ENCODE peak calls at places on chromosomes 6 and 20, in seven cellular contexts. F is adrenal gland; T is cardiac muscle cell; M is CD8-positive, alpha-beta T cell; J is tibial artery; L is PC-3; Q is suprapubic skin. O is an unnamed sample. For H3K27me3, the result is how much of the 10 kb centered on the place peaks cover.

GRCh38 chr20:3082306-3082951 is 2.1 kb downstream of the AVP start:
- DNase-seq in Q (no peak), F (peak), L (no peak), T (peak), M (no peak), J (no peak), O (no peak)

GRCh38 chr20:18537651-18538050 is 29.6 kb upstream of the SMIM26 start:
- DNase-seq in J (no peak), M (no peak), Q (no peak), T (peak), F (no peak), L (peak), O (no peak)

GRCh38 chr6:3915076-3915791 is 66.1 kb downstream of the FAM50B start:
- DNase-seq in T (no peak), L (no peak), Q (no peak), M (peak), J (no peak), F (no peak), O (no peak)

GRCh38 chr20:62126141-62126540 is 3.9 kb downstream of the LSM14B start:
- DNase-seq in Q (no peak), L (no peak), M (no peak), T (no peak), F (no peak), J (no peak), O (no peak)

GRCh38 chr6:128238248-128238647 is 282.2 kb downstream of the PTPRK start:
- DNase-seq in M (no peak), T (no peak), Q (no peak), F (no peak), L (no peak), J (no peak), O (no peak)

GRCh38 chr20:38198238-38198861 is 33.3 kb upstream of the TGM2 start:
- DNase-seq in L (peak), J (no peak), F (no peak), T (no peak), Q (no peak), M (no peak), O (peak)

GRCh38 chr20:23507346-23507745 is 16.4 kb downstream of the CST8 start:
- DNase-seq in J (no peak), M (no peak), T (no peak), L (no peak), F (no peak), Q (no peak), O (no peak)

GRCh38 chr20:25224941-25225340 is 22.9 kb upstream of the PYGB start:
- DNase-seq in Q (peak), F (no peak), L (no peak), M (no peak), T (no peak), J (no peak), O (no peak)

GRCh38 chr6:10510592-10511367 is 10.4 kb upstream of the GCNT2 start:
- DNase-seq in F (peak), L (peak), Q (no peak), J (peak), T (peak), M (peak), O (peak)

GRCh38 chr20:9916776-9917175 is 77.9 kb upstream of the PAK5 start:
- DNase-seq in J (no peak), M (no peak), T (no peak), F (no peak), L (no peak), Q (no peak), O (no peak)

GRCh38 chr6:140871911-140872310 is 1260.8 kb upstream of the GJE1 start:
- DNase-seq in F (no peak), T (peak), L (peak), J (no peak), M (no peak), Q (no peak), O (no peak)

GRCh38 chr6:36110863-36111262 is 19.4 kb upstream of the MAPK13 start:
- DNase-seq in Q (no peak), L (no peak), T (no peak), J (no peak), F (no peak), M (no peak), O (no peak)

GRCh38 chr20:58613061-58613854 is 37.8 kb upstream of the STX16 start:
- DNase-seq in T (no peak), Q (no peak), L (no peak), M (no peak), F (no peak), J (no peak), O (no peak)

GRCh38 chr6:157768863-157769551 is 54.0 kb upstream of the SNX9 start:
- DNase-seq in T (no peak), M (no peak), Q (no peak), F (no peak), L (no peak), J (no peak), O (no peak)

GRCh38 chr20:24783631-24784492 is 165.2 kb upstream of the CST7 start:
- DNase-seq in L (peak), T (no peak), J (no peak), M (no peak), F (no peak), Q (no peak), O (peak)

GRCh38 chr6:1131285-1132079 is 180.4 kb upstream of the FOXQ1 start:
- DNase-seq in F (no peak), J (no peak), Q (no peak), L (peak), T (peak), M (no peak), O (peak)

GRCh38 chr6:110178626-110179405 is 654 bp downstream of the WASF1 start:
- DNase-seq in J (peak), T (peak), Q (peak), M (peak), F (peak), L (peak), O (peak)

GRCh38 chr6:130906736-130907381 is 79.7 kb downstream of the SMLR1 start:
- DNase-seq in L (no peak), Q (no peak), M (no peak), J (no peak), T (peak), F (no peak), O (no peak)

DNA sequence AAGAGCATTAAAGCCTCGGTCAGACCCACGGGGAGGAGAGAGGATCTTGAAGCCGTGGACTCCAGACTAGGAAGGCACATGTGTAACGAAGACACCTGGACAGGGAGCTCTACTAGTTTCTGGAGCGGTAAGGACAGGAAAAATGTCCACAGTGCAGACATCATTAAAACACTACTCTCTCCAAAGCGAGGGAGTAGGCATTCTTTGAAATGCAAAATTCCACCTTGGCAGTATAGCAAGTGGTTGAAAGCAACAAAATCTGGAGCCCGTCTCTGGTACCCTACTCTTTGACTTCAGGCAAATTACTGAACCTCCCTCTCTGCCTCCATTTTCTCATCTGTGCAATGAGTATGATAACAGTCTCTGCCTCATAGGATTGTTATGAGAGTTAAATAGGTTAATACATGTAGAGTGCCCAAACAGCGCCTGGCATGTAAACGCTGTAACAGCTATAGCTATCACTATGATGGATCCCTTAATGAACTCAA is 408 bp upstream of the CRIP3 start:
- DNase-seq in F (no peak), Q (no peak), M (no peak), J (no peak), T (no peak), L (no peak), O (no peak)
- H3K4me3 ChIP-seq in F (no peak), Q (peak), M (peak), J (peak), T (peak), L (peak), O (peak)

DNA sequence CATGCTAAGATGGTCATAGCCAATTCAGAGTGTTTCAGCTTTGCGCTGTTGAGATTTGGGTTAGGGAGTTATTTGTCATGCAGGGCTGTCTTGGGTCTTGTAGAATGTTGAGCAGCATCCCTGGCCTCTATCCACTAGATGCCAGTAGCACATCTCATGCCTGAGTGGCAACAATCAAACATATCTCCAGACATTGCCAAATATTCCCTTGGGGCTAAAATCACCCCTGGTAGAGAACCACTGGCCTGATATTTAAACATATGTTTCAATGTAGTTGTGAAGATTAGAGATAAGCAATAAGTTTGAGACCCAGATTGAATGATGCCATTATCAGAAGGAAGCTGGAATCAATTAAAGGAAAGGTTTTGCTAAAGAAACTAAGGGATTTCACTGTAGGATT is 463.3 kb downstream of the DOK5 start:
- DNase-seq in Q (no peak), L (no peak), M (no peak), F (no peak), J (no peak), T (no peak), O (no peak)
- H3K27me3 ChIP-seq in Q (under half), L (under half), M (under half), F (under half), J (under half), T (under half), O (under half)

GRCh38 chr20:63955846-63956663 is at the start of gene UCKL1:
- DNase-seq in M (peak), F (peak), T (peak), L (peak), J (peak), Q (peak), O (peak)

GRCh38 chr20:63957690-63958441 is 1.6 kb upstream of the UCKL1 start:
- DNase-seq in F (peak), M (no peak), Q (no peak), J (no peak), L (peak), T (peak), O (peak)

GRCh38 chr20:63958471-63958870 is 2.3 kb upstream of the UCKL1 start:
- DNase-seq in M (no peak), Q (no peak), T (no peak), L (no peak), J (no peak), F (no peak), O (no peak)

GRCh38 chr20:63956664-63957003 is 418 bp upstream of the UCKL1 start:
- DNase-seq in F (no peak), J (no peak), M (no peak), L (peak), T (no peak), Q (no peak), O (no peak)

GRCh38 chr20:63957004-63957689 is 931 bp upstream of the UCKL1 start:
- DNase-seq in T (peak), M (peak), F (peak), J (peak), Q (no peak), L (peak), O (peak)
- TF ChIP-seq CTCF in T (peak), M (no peak), F (peak), J (peak), Q (no peak), L (no peak), O (no peak)

GRCh38 chr20:13219327-13220193 is 1.5 kb upstream of the ISM1 start:
- DNase-seq in F (no peak), L (no peak), M (no peak), T (no peak), J (no peak), Q (no peak), O (no peak)
- H3K4me3 ChIP-seq in F (no peak), L (no peak), M (peak), T (peak), J (peak), Q (peak), O (peak)

GRCh38 chr6:43275782-43276179 is 22.3 kb upstream of the SLC22A7 start:
- DNase-seq in T (no peak), L (no peak), J (no peak), M (no peak), F (no peak), Q (no peak), O (no peak)
- H3K27me3 ChIP-seq in T (under half), L (under half), J (under half), M (under half), F (under half), Q (under half), O (under half)

GRCh38 chr6:33967266-33967767 is 163.5 kb upstream of the MLN start:
- DNase-seq in F (no peak), T (no peak), Q (peak), M (no peak), L (no peak), J (no peak), O (no peak)

GRCh38 chr6:33966536-33966935 is 162.7 kb upstream of the MLN start:
- DNase-seq in F (no peak), L (no peak), M (no peak), T (no peak), J (no peak), Q (no peak), O (no peak)

GRCh38 chr6:33971580-33971979 is 167.8 kb upstream of the MLN start:
- DNase-seq in F (no peak), L (no peak), Q (no peak), T (no peak), J (no peak), M (no peak), O (no peak)

GRCh38 chr6:33965766-33966165 is 162.0 kb upstream of the MLN start:
- DNase-seq in M (no peak), F (no peak), L (no peak), Q (no peak), J (no peak), T (no peak), O (no peak)

GRCh38 chr6:33967966-33968724 is 164.3 kb upstream of the MLN start:
- DNase-seq in F (no peak), L (peak), M (no peak), T (peak), Q (peak), J (no peak), O (no peak)
- TF ChIP-seq CTCF in F (no peak), L (peak), M (no peak), T (peak), Q (no peak), J (no peak), O (peak)

GRCh38 chr6:143673638-143674037 is 4.1 kb upstream of the PHACTR2 start:
- DNase-seq in L (peak), Q (no peak), T (peak), F (no peak), J (no peak), M (no peak), O (peak)
- H3K4me3 ChIP-seq in L (peak), Q (no peak), T (no peak), F (no peak), J (no peak), M (no peak), O (no peak)